ENCODE peak calls at places on chromosomes 13 and 19, in six cellular contexts. H, G, U, J, E and Y are unnamed samples.

GRCh38 chr13:35712907-35713685 is 236.6 kb upstream of the MAB21L1 start:
- DNase-seq in E (no peak), G (no peak), U (no peak), J (peak), H (no peak), Y (no peak)

GRCh38 chr19:35767288-35768081 is 7.9 kb upstream of the ARHGAP33 start:
- DNase-seq in E (peak), H (no peak), U (no peak), G (no peak), J (peak), Y (no peak)

GRCh38 chr13:26621731-26622401 is 64.4 kb downstream of the WASF3 start:
- DNase-seq in H (no peak), U (no peak), G (no peak), J (no peak), E (peak), Y (no peak)

GRCh38 chr19:38012290-38012689 is 105.3 kb downstream of the SIPA1L3 start:
- DNase-seq in G (no peak), H (no peak), U (no peak), E (no peak), J (no peak), Y (no peak)

GRCh38 chr13:45466359-45466758 is 1.6 kb downstream of the COG3 start:
- DNase-seq in G (no peak), H (no peak), U (no peak), J (no peak), E (no peak), Y (no peak)

GRCh38 chr13:71712988-71713653 is 153.9 kb downstream of the DACH1 start:
- DNase-seq in U (peak), G (no peak), H (no peak), J (peak), E (peak), Y (no peak)

GRCh38 chr19:2578391-2578826 is 102.5 kb downstream of the GADD45B start:
- DNase-seq in E (no peak), H (no peak), J (no peak), G (no peak), U (no peak), Y (no peak)

GRCh38 chr19:31674503-31675186 is 325.4 kb upstream of the TSHZ3 start:
- DNase-seq in E (no peak), J (no peak), G (no peak), U (no peak), H (no peak), Y (no peak)

GRCh38 chr13:112330479-112331407 is 45.4 kb upstream of the SPACA7 start:
- DNase-seq in U (no peak), H (no peak), J (no peak), E (no peak), G (no peak), Y (no peak)

GRCh38 chr19:38303517-38304351 is at the start of gene C19orf33:
- DNase-seq in H (peak), G (no peak), J (no peak), E (no peak), U (no peak), Y (peak)

GRCh38 chr19:43499042-43499441 is 5.5 kb downstream of the PHLDB3 start:
- DNase-seq in H (no peak), G (no peak), J (no peak), U (no peak), E (peak), Y (no peak)

GRCh38 chr19:13929340-13929739 is 8.9 kb downstream of the PODNL1 start:
- DNase-seq in U (no peak), J (peak), E (no peak), G (no peak), H (no peak), Y (no peak)

GRCh38 chr13:44768233-44768632 is 192.1 kb upstream of the TSC22D1 start:
- DNase-seq in H (no peak), J (no peak), U (no peak), E (no peak), G (peak), Y (no peak)

GRCh38 chr19:52601025-52601973 is 31.2 kb downstream of the ZNF701 start:
- DNase-seq in J (peak), U (peak), G (peak), E (peak), H (peak), Y (peak)

GRCh38 chr13:73715114-73715909 is 418.9 kb downstream of the KLF12 start:
- DNase-seq in H (no peak), G (peak), E (no peak), J (no peak), U (no peak), Y (no peak)

GRCh38 chr13:79442706-79443105 is 36.7 kb upstream of the RBM26 start:
- DNase-seq in G (no peak), E (no peak), H (no peak), J (no peak), U (no peak), Y (no peak)

GRCh38 chr13:51683537-51684050 is 99.3 kb downstream of the WDFY2 start:
- DNase-seq in J (no peak), E (no peak), U (no peak), G (no peak), H (no peak), Y (no peak)

GRCh38 chr13:114049026-114049425 is 75.2 kb upstream of the C13orf46 start:
- DNase-seq in E (no peak), H (no peak), J (no peak), U (no peak), G (no peak), Y (no peak)

GRCh38 chr19:1006711-1007398 is 6.6 kb downstream of the GRIN3B start:
- DNase-seq in J (no peak), H (no peak), E (no peak), U (no peak), G (no peak), Y (no peak)

GRCh38 chr13:107005577-107005976 is 437.6 kb upstream of the ARGLU1 start:
- DNase-seq in G (no peak), J (no peak), H (no peak), E (no peak), U (no peak), Y (no peak)

GRCh38 chr13:51136276-51136980 is 25.4 kb upstream of the C13orf42 start:
- DNase-seq in U (no peak), G (no peak), E (no peak), J (no peak), H (no peak), Y (no peak)

DNA sequence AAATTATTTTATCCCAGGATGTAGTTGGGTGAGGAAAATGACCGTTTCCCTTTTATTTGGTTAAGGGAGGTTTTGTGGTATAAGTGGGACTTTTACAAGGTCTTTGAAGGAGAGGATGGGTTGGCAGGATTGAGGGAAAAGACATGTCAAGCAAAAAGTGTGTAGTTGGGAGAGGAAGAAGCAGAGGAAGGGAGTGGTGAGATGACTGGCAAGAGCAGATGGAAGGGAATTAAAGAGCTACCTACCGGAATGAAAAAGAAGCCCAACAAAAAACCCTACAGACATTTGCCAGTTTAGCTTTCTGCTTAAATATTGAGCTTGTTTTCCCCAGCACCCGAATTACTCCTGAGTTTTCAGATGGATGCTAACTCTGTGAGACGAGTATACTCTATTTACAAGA is 19.6 kb downstream of the FRY start:
- DNase-seq in H (no peak), U (no peak), J (no peak), G (no peak), E (no peak), Y (no peak)
- TF ChIP-seq REST in H (no peak), U (no peak), J (no peak), G (no peak), E (no peak), Y (no peak)

GRCh38 chr13:75384881-75385707 is 96.9 kb downstream of the TBC1D4 start:
- DNase-seq in H (no peak), E (no peak), G (no peak), J (no peak), U (peak), Y (no peak)
- TF ChIP-seq POLR2AphosphoS5 in H (no peak), E (no peak), G (no peak), J (no peak), U (no peak), Y (no peak)

GRCh38 chr13:101452519-101453485 is at the start of gene ITGBL1:
- DNase-seq in G (no peak), U (no peak), J (peak), H (no peak), E (no peak), Y (no peak)

GRCh38 chr13:101454767-101455166 is 2.3 kb downstream of the ITGBL1 start:
- DNase-seq in J (no peak), H (no peak), U (no peak), G (no peak), E (no peak), Y (peak)

GRCh38 chr13:101457176-101457575 is 4.7 kb downstream of the ITGBL1 start:
- DNase-seq in E (no peak), G (no peak), J (no peak), U (no peak), H (no peak), Y (no peak)

GRCh38 chr13:101453784-101454201 is 1.3 kb downstream of the ITGBL1 start:
- DNase-seq in H (no peak), J (peak), U (no peak), G (no peak), E (no peak), Y (no peak)

DNA sequence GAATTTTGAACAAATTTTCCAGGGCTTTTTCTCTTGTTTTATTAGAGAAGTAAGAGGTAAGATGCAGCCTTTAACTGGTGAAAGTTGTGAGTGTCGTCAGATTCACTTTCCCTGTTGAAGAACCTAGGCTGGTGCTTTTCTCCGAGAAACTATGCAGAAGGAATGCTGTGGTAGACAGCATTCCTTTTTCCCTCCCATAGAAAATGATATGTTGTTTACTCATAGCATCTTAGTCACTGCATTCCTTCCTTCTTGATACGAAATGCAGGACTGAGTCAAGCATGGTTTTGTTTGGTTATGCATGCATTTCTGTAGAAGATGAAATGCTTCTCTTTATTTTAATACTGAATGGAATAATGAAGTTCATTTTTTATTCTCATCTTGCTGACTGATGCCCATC is 3.4 kb downstream of the ITGBL1 start:
- DNase-seq in U (no peak), G (no peak), H (no peak), E (no peak), J (no peak), Y (peak)
- TF ChIP-seq SIN3A in U (no peak), G (no peak), H (no peak), E (no peak), J (no peak), Y (no peak)

GRCh38 chr19:44603201-44603945 is 10.0 kb upstream of the IGSF23 start:
- DNase-seq in H (no peak), E (no peak), U (no peak), G (no peak), J (no peak), Y (no peak)
- TF ChIP-seq REST in H (no peak), E (no peak), U (no peak), G (no peak), J (no peak), Y (no peak)

DNA sequence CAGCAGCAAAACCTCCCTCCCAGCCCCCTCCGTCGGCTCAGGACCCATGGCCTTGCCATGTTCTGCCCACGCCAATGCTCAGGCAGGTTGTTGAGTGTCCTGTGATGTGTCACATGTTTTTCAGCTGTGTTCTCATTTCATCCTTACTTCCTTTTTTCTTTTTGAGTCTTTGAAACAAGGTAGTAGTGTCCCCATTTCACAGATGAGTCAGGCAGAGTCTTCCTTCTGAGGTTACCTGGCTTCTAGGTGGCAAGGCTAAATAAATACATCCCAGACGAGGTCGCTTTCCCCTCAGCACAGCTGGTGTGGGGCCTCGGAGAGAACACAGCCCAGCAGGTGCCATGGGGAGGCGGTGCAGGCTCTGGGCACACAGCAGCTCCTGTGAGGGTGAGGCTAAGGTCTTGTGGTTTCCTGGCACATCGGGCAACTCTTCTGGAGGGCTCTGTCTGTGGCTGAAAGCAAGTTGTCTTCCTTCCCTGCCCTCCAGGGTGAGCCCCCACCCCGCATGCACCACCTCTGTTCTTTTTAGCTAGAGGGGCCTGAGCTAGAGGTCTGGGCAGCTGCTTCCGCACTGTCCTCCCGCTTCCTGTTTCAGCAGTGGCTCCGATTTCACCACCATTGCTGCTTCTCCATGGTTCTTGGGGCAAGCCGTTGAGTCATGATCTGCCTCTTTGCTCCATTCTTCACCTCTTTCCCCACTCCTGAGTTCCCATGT is 15.1 kb downstream of the PRAM1 start:
- DNase-seq in E (no peak), J (no peak), H (no peak), U (no peak), G (no peak), Y (no peak)
- TF ChIP-seq POLR2AphosphoS5 in E (no peak), J (no peak), H (no peak), U (no peak), G (peak), Y (no peak)

GRCh38 chr13:96052655-96053002 is 572 bp downstream of the UGGT2 start:
- DNase-seq in H (peak), J (peak), G (peak), U (peak), E (peak), Y (no peak)
- TF ChIP-seq SIN3A in H (no peak), J (no peak), G (no peak), U (no peak), E (no peak), Y (no peak)

DNA sequence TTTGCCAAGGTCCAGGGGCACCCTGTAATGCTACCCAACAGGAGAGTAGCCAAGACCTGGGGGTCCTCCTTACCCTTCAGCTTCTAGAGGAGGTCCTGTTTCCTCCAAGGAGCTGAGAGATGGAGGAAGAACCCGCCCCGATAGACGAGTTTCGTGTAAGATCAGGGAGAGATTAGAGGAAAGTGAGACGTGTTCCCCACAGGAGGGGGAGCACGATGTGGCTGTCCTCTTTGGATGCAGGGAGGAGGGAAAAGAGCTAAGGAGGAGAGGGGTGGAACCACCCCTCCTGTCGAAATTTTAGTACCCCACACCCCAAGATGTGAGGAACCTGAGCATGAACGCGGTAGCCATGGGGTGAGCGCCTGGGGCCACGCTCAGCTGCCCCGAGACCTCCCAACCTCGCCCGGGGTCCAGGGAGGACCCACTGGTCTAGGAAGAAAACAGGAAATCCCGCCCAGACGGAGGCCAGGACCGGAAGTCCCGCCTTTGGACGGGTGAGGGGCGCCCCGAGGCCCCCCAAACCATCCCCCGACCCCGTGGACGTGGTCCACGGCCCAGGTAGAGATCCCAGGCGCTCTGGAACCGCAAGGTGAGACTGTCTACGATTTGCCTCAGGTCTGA is 1.2 kb downstream of the AKT1S1 start:
- DNase-seq in G (no peak), J (peak), E (peak), U (peak), H (no peak), Y (no peak)
- TF ChIP-seq REST in G (no peak), J (no peak), E (no peak), U (no peak), H (no peak), Y (no peak)